ENCODE peak calls at places on chromosomes 5 and 9, in seven cellular contexts. One of them, this sample, is unnamed.

GRCh38 chr9:20028849-20029231 is 240.0 kb upstream of the SLC24A2 start:
- DNase-seq in activated CD8-positive, alpha-beta memory T cell treated with anti-CD3 and anti-CD28 coated beads, Interleukin-2, amount 50 U/mL, for 4 hours: no peak
- DNase-seq in esophagus squamous epithelium: no peak
- DNase-seq in activated T-cell treated with anti-CD3 and anti-CD28 coated beads, Interleukin-2, amount 50 U/mL, for 72 hours: no peak
- DNase-seq in uterus: no peak
- DNase-seq in NCI-H1436 treated with DMSO at 0.1 percent for 48 hours: no peak
- DNase-seq in endothelial cell: peak
- DNase-seq in this sample: no peak

GRCh38 chr5:53288511-53288910 is 179.0 kb upstream of the MOCS2 start:
- DNase-seq in activated CD8-positive, alpha-beta memory T cell treated with anti-CD3 and anti-CD28 coated beads, Interleukin-2, amount 50 U/mL, for 4 hours: no peak
- DNase-seq in esophagus squamous epithelium: no peak
- DNase-seq in activated T-cell treated with anti-CD3 and anti-CD28 coated beads, Interleukin-2, amount 50 U/mL, for 72 hours: no peak
- DNase-seq in uterus: no peak
- DNase-seq in NCI-H1436 treated with DMSO at 0.1 percent for 48 hours: no peak
- DNase-seq in endothelial cell: no peak
- DNase-seq in this sample: no peak

GRCh38 chr5:165161204-165161603 is 1655.8 kb downstream of the MAT2B start:
- DNase-seq in activated CD8-positive, alpha-beta memory T cell treated with anti-CD3 and anti-CD28 coated beads, Interleukin-2, amount 50 U/mL, for 4 hours: no peak
- DNase-seq in esophagus squamous epithelium: no peak
- DNase-seq in activated T-cell treated with anti-CD3 and anti-CD28 coated beads, Interleukin-2, amount 50 U/mL, for 72 hours: no peak
- DNase-seq in uterus: no peak
- DNase-seq in NCI-H1436 treated with DMSO at 0.1 percent for 48 hours: no peak
- DNase-seq in endothelial cell: peak
- DNase-seq in this sample: no peak

GRCh38 chr9:126777733-126778132 is 27.1 kb upstream of the ZBTB43 start:
- DNase-seq in activated CD8-positive, alpha-beta memory T cell treated with anti-CD3 and anti-CD28 coated beads, Interleukin-2, amount 50 U/mL, for 4 hours: no peak
- DNase-seq in esophagus squamous epithelium: no peak
- DNase-seq in activated T-cell treated with anti-CD3 and anti-CD28 coated beads, Interleukin-2, amount 50 U/mL, for 72 hours: no peak
- DNase-seq in uterus: no peak
- DNase-seq in NCI-H1436 treated with DMSO at 0.1 percent for 48 hours: no peak
- DNase-seq in endothelial cell: no peak
- DNase-seq in this sample: no peak

GRCh38 chr5:6262651-6263363 is 115.5 kb downstream of the MED10 start:
- DNase-seq in activated CD8-positive, alpha-beta memory T cell treated with anti-CD3 and anti-CD28 coated beads, Interleukin-2, amount 50 U/mL, for 4 hours: no peak
- DNase-seq in esophagus squamous epithelium: no peak
- DNase-seq in activated T-cell treated with anti-CD3 and anti-CD28 coated beads, Interleukin-2, amount 50 U/mL, for 72 hours: no peak
- DNase-seq in uterus: no peak
- DNase-seq in NCI-H1436 treated with DMSO at 0.1 percent for 48 hours: no peak
- DNase-seq in endothelial cell: no peak
- DNase-seq in this sample: no peak

GRCh38 chr5:180825768-180826525 is 23.3 kb upstream of the MGAT1 start:
- DNase-seq in activated CD8-positive, alpha-beta memory T cell treated with anti-CD3 and anti-CD28 coated beads, Interleukin-2, amount 50 U/mL, for 4 hours: no peak
- DNase-seq in esophagus squamous epithelium: no peak
- DNase-seq in activated T-cell treated with anti-CD3 and anti-CD28 coated beads, Interleukin-2, amount 50 U/mL, for 72 hours: peak
- DNase-seq in uterus: no peak
- DNase-seq in NCI-H1436 treated with DMSO at 0.1 percent for 48 hours: no peak
- DNase-seq in endothelial cell: no peak
- DNase-seq in this sample: no peak

GRCh38 chr5:69374911-69375446 is 5.4 kb downstream of the RAD17 start:
- DNase-seq in activated CD8-positive, alpha-beta memory T cell treated with anti-CD3 and anti-CD28 coated beads, Interleukin-2, amount 50 U/mL, for 4 hours: no peak
- DNase-seq in esophagus squamous epithelium: no peak
- DNase-seq in activated T-cell treated with anti-CD3 and anti-CD28 coated beads, Interleukin-2, amount 50 U/mL, for 72 hours: no peak
- DNase-seq in uterus: no peak
- DNase-seq in NCI-H1436 treated with DMSO at 0.1 percent for 48 hours: no peak
- DNase-seq in endothelial cell: no peak
- DNase-seq in this sample: no peak

GRCh38 chr5:41707853-41708603 is 162.2 kb downstream of the OXCT1 start:
- DNase-seq in activated CD8-positive, alpha-beta memory T cell treated with anti-CD3 and anti-CD28 coated beads, Interleukin-2, amount 50 U/mL, for 4 hours: no peak
- DNase-seq in esophagus squamous epithelium: no peak
- DNase-seq in activated T-cell treated with anti-CD3 and anti-CD28 coated beads, Interleukin-2, amount 50 U/mL, for 72 hours: no peak
- DNase-seq in uterus: no peak
- DNase-seq in NCI-H1436 treated with DMSO at 0.1 percent for 48 hours: peak
- DNase-seq in endothelial cell: peak
- DNase-seq in this sample: no peak

GRCh38 chr5:72511371-72512178 is 4.4 kb upstream of the ZNF366 start:
- DNase-seq in activated CD8-positive, alpha-beta memory T cell treated with anti-CD3 and anti-CD28 coated beads, Interleukin-2, amount 50 U/mL, for 4 hours: no peak
- DNase-seq in esophagus squamous epithelium: no peak
- DNase-seq in activated T-cell treated with anti-CD3 and anti-CD28 coated beads, Interleukin-2, amount 50 U/mL, for 72 hours: no peak
- DNase-seq in uterus: no peak
- DNase-seq in NCI-H1436 treated with DMSO at 0.1 percent for 48 hours: no peak
- DNase-seq in endothelial cell: no peak
- DNase-seq in this sample: no peak

GRCh38 chr9:115328228-115328627 is 210.3 kb upstream of the TNC start:
- DNase-seq in activated CD8-positive, alpha-beta memory T cell treated with anti-CD3 and anti-CD28 coated beads, Interleukin-2, amount 50 U/mL, for 4 hours: no peak
- DNase-seq in esophagus squamous epithelium: no peak
- DNase-seq in activated T-cell treated with anti-CD3 and anti-CD28 coated beads, Interleukin-2, amount 50 U/mL, for 72 hours: no peak
- DNase-seq in uterus: peak
- DNase-seq in NCI-H1436 treated with DMSO at 0.1 percent for 48 hours: no peak
- DNase-seq in endothelial cell: no peak
- DNase-seq in this sample: no peak

GRCh38 chr5:102681403-102681983 is 73.6 kb upstream of the PAM start:
- DNase-seq in activated CD8-positive, alpha-beta memory T cell treated with anti-CD3 and anti-CD28 coated beads, Interleukin-2, amount 50 U/mL, for 4 hours: peak
- DNase-seq in esophagus squamous epithelium: no peak
- DNase-seq in activated T-cell treated with anti-CD3 and anti-CD28 coated beads, Interleukin-2, amount 50 U/mL, for 72 hours: peak
- DNase-seq in uterus: peak
- DNase-seq in NCI-H1436 treated with DMSO at 0.1 percent for 48 hours: peak
- DNase-seq in endothelial cell: peak
- DNase-seq in this sample: peak

GRCh38 chr5:124910354-124911016 is 164.0 kb upstream of the ZNF608 start:
- DNase-seq in activated CD8-positive, alpha-beta memory T cell treated with anti-CD3 and anti-CD28 coated beads, Interleukin-2, amount 50 U/mL, for 4 hours: no peak
- DNase-seq in esophagus squamous epithelium: no peak
- DNase-seq in activated T-cell treated with anti-CD3 and anti-CD28 coated beads, Interleukin-2, amount 50 U/mL, for 72 hours: no peak
- DNase-seq in uterus: no peak
- DNase-seq in NCI-H1436 treated with DMSO at 0.1 percent for 48 hours: no peak
- DNase-seq in endothelial cell: no peak
- DNase-seq in this sample: no peak

GRCh38 chr9:123548749-123549545 is 192.9 kb downstream of the CRB2 start:
- DNase-seq in activated CD8-positive, alpha-beta memory T cell treated with anti-CD3 and anti-CD28 coated beads, Interleukin-2, amount 50 U/mL, for 4 hours: peak
- DNase-seq in esophagus squamous epithelium: no peak
- DNase-seq in activated T-cell treated with anti-CD3 and anti-CD28 coated beads, Interleukin-2, amount 50 U/mL, for 72 hours: peak
- DNase-seq in uterus: no peak
- DNase-seq in NCI-H1436 treated with DMSO at 0.1 percent for 48 hours: no peak
- DNase-seq in endothelial cell: no peak
- DNase-seq in this sample: peak

GRCh38 chr9:4077499-4078102 is 222.3 kb downstream of the GLIS3 start:
- DNase-seq in activated CD8-positive, alpha-beta memory T cell treated with anti-CD3 and anti-CD28 coated beads, Interleukin-2, amount 50 U/mL, for 4 hours: peak
- DNase-seq in esophagus squamous epithelium: no peak
- DNase-seq in activated T-cell treated with anti-CD3 and anti-CD28 coated beads, Interleukin-2, amount 50 U/mL, for 72 hours: peak
- DNase-seq in uterus: peak
- DNase-seq in NCI-H1436 treated with DMSO at 0.1 percent for 48 hours: no peak
- DNase-seq in endothelial cell: peak
- DNase-seq in this sample: peak

GRCh38 chr5:169374761-169375160 is 73.8 kb upstream of the SLIT3 start:
- DNase-seq in activated CD8-positive, alpha-beta memory T cell treated with anti-CD3 and anti-CD28 coated beads, Interleukin-2, amount 50 U/mL, for 4 hours: no peak
- DNase-seq in esophagus squamous epithelium: no peak
- DNase-seq in activated T-cell treated with anti-CD3 and anti-CD28 coated beads, Interleukin-2, amount 50 U/mL, for 72 hours: no peak
- DNase-seq in uterus: no peak
- DNase-seq in NCI-H1436 treated with DMSO at 0.1 percent for 48 hours: no peak
- DNase-seq in endothelial cell: no peak
- DNase-seq in this sample: no peak

GRCh38 chr5:180590543-180591248 is 603 bp downstream of the SCGB3A1 start:
- DNase-seq in activated CD8-positive, alpha-beta memory T cell treated with anti-CD3 and anti-CD28 coated beads, Interleukin-2, amount 50 U/mL, for 4 hours: no peak
- DNase-seq in esophagus squamous epithelium: no peak
- DNase-seq in activated T-cell treated with anti-CD3 and anti-CD28 coated beads, Interleukin-2, amount 50 U/mL, for 72 hours: no peak
- DNase-seq in uterus: no peak
- DNase-seq in NCI-H1436 treated with DMSO at 0.1 percent for 48 hours: no peak
- DNase-seq in endothelial cell: no peak
- DNase-seq in this sample: no peak

GRCh38 chr5:158384535-158385421 is 525.8 kb upstream of the CLINT1 start:
- DNase-seq in activated CD8-positive, alpha-beta memory T cell treated with anti-CD3 and anti-CD28 coated beads, Interleukin-2, amount 50 U/mL, for 4 hours: no peak
- DNase-seq in esophagus squamous epithelium: no peak
- DNase-seq in activated T-cell treated with anti-CD3 and anti-CD28 coated beads, Interleukin-2, amount 50 U/mL, for 72 hours: no peak
- DNase-seq in uterus: no peak
- DNase-seq in NCI-H1436 treated with DMSO at 0.1 percent for 48 hours: no peak
- DNase-seq in endothelial cell: no peak
- DNase-seq in this sample: no peak

GRCh38 chr5:2133080-2133479 is 250.4 kb upstream of the IRX4 start:
- DNase-seq in activated CD8-positive, alpha-beta memory T cell treated with anti-CD3 and anti-CD28 coated beads, Interleukin-2, amount 50 U/mL, for 4 hours: no peak
- DNase-seq in esophagus squamous epithelium: no peak
- DNase-seq in activated T-cell treated with anti-CD3 and anti-CD28 coated beads, Interleukin-2, amount 50 U/mL, for 72 hours: no peak
- DNase-seq in uterus: no peak
- DNase-seq in NCI-H1436 treated with DMSO at 0.1 percent for 48 hours: no peak
- DNase-seq in endothelial cell: no peak
- DNase-seq in this sample: no peak

GRCh38 chr9:130421802-130422276 is 22.9 kb upstream of the ASS1 start:
- DNase-seq in activated CD8-positive, alpha-beta memory T cell treated with anti-CD3 and anti-CD28 coated beads, Interleukin-2, amount 50 U/mL, for 4 hours: no peak
- DNase-seq in esophagus squamous epithelium: no peak
- DNase-seq in activated T-cell treated with anti-CD3 and anti-CD28 coated beads, Interleukin-2, amount 50 U/mL, for 72 hours: no peak
- DNase-seq in uterus: no peak
- DNase-seq in NCI-H1436 treated with DMSO at 0.1 percent for 48 hours: no peak
- DNase-seq in endothelial cell: no peak
- DNase-seq in this sample: no peak

GRCh38 chr5:135326296-135327240 is 72.5 kb downstream of the MACROH2A1 start:
- DNase-seq in activated CD8-positive, alpha-beta memory T cell treated with anti-CD3 and anti-CD28 coated beads, Interleukin-2, amount 50 U/mL, for 4 hours: no peak
- DNase-seq in esophagus squamous epithelium: no peak
- DNase-seq in activated T-cell treated with anti-CD3 and anti-CD28 coated beads, Interleukin-2, amount 50 U/mL, for 72 hours: no peak
- DNase-seq in uterus: no peak
- DNase-seq in NCI-H1436 treated with DMSO at 0.1 percent for 48 hours: no peak
- DNase-seq in endothelial cell: no peak
- DNase-seq in this sample: no peak

This sample was measured in substantia nigra.